ENCODE peak calls at places on chromosomes 11 and 22, in seven cellular contexts. X, H, G, P, U, F and Z are unnamed samples.

GRCh38 chr11:9760180-9760550 is 96.3 kb downstream of the SWAP70 start:
- DNase-seq in H (peak), F (no peak), X (peak), U (no peak), G (peak), P (no peak), Z (no peak)

GRCh38 chr22:49972163-49973017 is 11.8 kb downstream of the PIM3 start:
- DNase-seq in H (no peak), U (no peak), P (no peak), F (no peak), X (no peak), G (no peak), Z (no peak)

GRCh38 chr11:109132539-109132938 is 289.5 kb upstream of the C11orf87 start:
- DNase-seq in F (no peak), U (no peak), P (no peak), H (no peak), X (no peak), G (no peak), Z (no peak)

GRCh38 chr11:113578164-113578455 is 102.9 kb upstream of the DRD2 start:
- DNase-seq in X (no peak), U (no peak), F (no peak), H (no peak), G (no peak), P (no peak), Z (no peak)

GRCh38 chr11:19953909-19954308 is 206.4 kb downstream of the DBX1 start:
- DNase-seq in F (peak), G (no peak), P (peak), U (peak), X (peak), H (peak), Z (no peak)

GRCh38 chr11:129428027-129428426 is 52.4 kb downstream of the BARX2 start:
- DNase-seq in G (no peak), F (no peak), U (no peak), H (no peak), X (no peak), P (no peak), Z (no peak)

GRCh38 chr11:6485661-6486060 is 4.4 kb downstream of the TIMM10B start:
- DNase-seq in G (no peak), H (no peak), P (no peak), X (no peak), F (no peak), U (no peak), Z (no peak)

GRCh38 chr11:86245369-86246292 is 1.1 kb downstream of the EED start:
- DNase-seq in X (no peak), P (no peak), F (peak), G (no peak), H (no peak), U (no peak), Z (no peak)

GRCh38 chr22:20550851-20551744 is 43.7 kb downstream of the MED15 start:
- DNase-seq in X (peak), G (peak), H (peak), F (no peak), U (peak), P (no peak), Z (no peak)

GRCh38 chr11:93902921-93903320 is 52.5 kb upstream of the VSTM5 start:
- DNase-seq in F (no peak), G (no peak), H (no peak), X (no peak), P (no peak), U (no peak), Z (no peak)

GRCh38 chr11:105177658-105178057 is 38.1 kb upstream of the CARD18 start:
- DNase-seq in F (no peak), H (peak), P (no peak), G (no peak), X (no peak), U (no peak), Z (no peak)

GRCh38 chr11:68817554-68817953 is 24.2 kb downstream of the CPT1A start:
- DNase-seq in P (no peak), G (no peak), X (no peak), U (no peak), H (no peak), F (no peak), Z (no peak)

GRCh38 chr11:64253043-64253442 is 1.7 kb downstream of the PLCB3 start:
- DNase-seq in F (no peak), H (no peak), X (no peak), P (no peak), U (no peak), G (no peak), Z (no peak)

GRCh38 chr22:21796863-21797262 is 61.3 kb upstream of the YPEL1 start:
- DNase-seq in X (no peak), P (no peak), F (no peak), U (peak), H (no peak), G (peak), Z (no peak)

GRCh38 chr11:107563702-107564101 is 1.8 kb downstream of the ALKBH8 start:
- DNase-seq in U (no peak), H (peak), F (peak), X (peak), P (no peak), G (no peak), Z (peak)

GRCh38 chr22:40469181-40469580 is 98.8 kb downstream of the SGSM3 start:
- DNase-seq in P (no peak), H (no peak), U (no peak), X (no peak), F (no peak), G (no peak), Z (no peak)

GRCh38 chr11:14109742-14110141 is 147.2 kb downstream of the SPON1 start:
- DNase-seq in U (no peak), P (no peak), F (no peak), H (no peak), G (no peak), X (no peak), Z (no peak)

GRCh38 chr11:1345752-1346513 is 36.5 kb upstream of the TOLLIP start:
- DNase-seq in F (no peak), P (no peak), U (no peak), X (no peak), H (no peak), G (no peak), Z (no peak)

GRCh38 chr11:46948378-46949131 is 12.0 kb downstream of the CSTPP1 start:
- DNase-seq in X (peak), U (no peak), H (peak), G (no peak), F (peak), P (no peak), Z (peak)

GRCh38 chr22:38513063-38513462 is 7.0 kb upstream of the DDX17 start:
- DNase-seq in H (no peak), X (no peak), P (no peak), G (no peak), U (no peak), F (no peak), Z (no peak)

GRCh38 chr11:114082415-114082748 is 22.9 kb downstream of the ZBTB16 start:
- DNase-seq in P (no peak), U (no peak), F (no peak), G (no peak), X (no peak), H (no peak), Z (no peak)

GRCh38 chr11:35584321-35584720 is 33.9 kb upstream of the FJX1 start:
- DNase-seq in X (peak), P (no peak), F (peak), H (no peak), U (no peak), G (no peak), Z (no peak)

GRCh38 chr11:69173925-69174591 is 18.3 kb downstream of the SMIM38 start:
- DNase-seq in F (no peak), H (no peak), P (no peak), G (no peak), X (no peak), U (no peak), Z (no peak)

GRCh38 chr11:128048121-128048520 is 539.2 kb downstream of the ETS1 start:
- DNase-seq in F (no peak), U (no peak), P (no peak), H (no peak), G (no peak), X (no peak), Z (no peak)

GRCh38 chr11:27926981-27927481 is 180.9 kb downstream of the KIF18A start:
- DNase-seq in X (peak), U (no peak), P (no peak), G (no peak), H (no peak), F (peak), Z (no peak)

GRCh38 chr11:2214527-2215229 is 43.1 kb upstream of the TH start:
- DNase-seq in H (no peak), U (no peak), F (no peak), P (no peak), X (no peak), G (no peak), Z (no peak)

GRCh38 chr22:48857202-48857805 is 970.4 kb downstream of the BRD1 start:
- DNase-seq in U (no peak), H (no peak), G (no peak), P (no peak), F (no peak), X (no peak), Z (no peak)